ENCODE peak calls at places on chromosome 3, in four cellular contexts. X is left ventricle myocardium inferior, S is fibroblast of lung, O is AG04450. U is an unnamed sample.
A peak's percentile ranks its signal among the peaks of the same experiment; 100 is the strongest.

GRCh38 chr3:15099364-15100098 is 583 bp upstream of the RBSN start:
- DNase-seq in O (no peak), S (no peak), X (no peak), U (no peak)

GRCh38 chr3:11007534-11007933 is 15.0 kb downstream of the SLC6A1 start:
- DNase-seq in O (no peak), X (no peak), S (no peak), U (no peak)

GRCh38 chr3:119239421-119239820 is 1.3 kb downstream of the B4GALT4 start:
- DNase-seq in X (no peak), S (no peak), O (no peak), U (no peak)

GRCh38 chr3:142180761-142181362 is 31.5 kb upstream of the TFDP2 start:
- DNase-seq in O (no peak), S (peak; percentile 14), X (peak; percentile 26), U (peak; percentile 23)

GRCh38 chr3:53815651-53816050 is 30.6 kb downstream of the CHDH start:
- DNase-seq in S (no peak), X (no peak), O (no peak), U (no peak)

GRCh38 chr3:66017084-66017990 is 21.4 kb downstream of the MAGI1 start:
- DNase-seq in X (no peak), S (no peak), O (no peak), U (no peak)

GRCh38 chr3:40741729-40742128 is 217.0 kb downstream of the ZNF621 start:
- DNase-seq in X (no peak), S (peak; percentile 4), O (no peak), U (no peak)

GRCh38 chr3:110459021-110459420 is 612.6 kb upstream of the NECTIN3 start:
- DNase-seq in X (no peak), S (peak; percentile 5), O (no peak), U (no peak)

GRCh38 chr3:159711560-159712333 is 276.9 kb upstream of the IL12A start:
- DNase-seq in S (peak; percentile 93), O (peak; percentile 63), X (peak; percentile 22), U (peak; percentile 53)

GRCh38 chr3:178562869-178563232 is 26.6 kb downstream of the KCNMB2 start:
- DNase-seq in O (no peak), X (no peak), S (peak; percentile 7), U (no peak)

GRCh38 chr3:32818431-32819085 is 761 bp downstream of the TRIM71 start:
- DNase-seq in O (no peak), S (no peak), X (no peak), U (no peak)

GRCh38 chr3:13524979-13525669 is 23.8 kb upstream of the FBLN2 start:
- DNase-seq in O (no peak), X (peak; percentile 12), S (no peak), U (no peak)

GRCh38 chr3:196697270-196697669 is 14.8 kb downstream of the CEP19 start:
- DNase-seq in X (no peak), S (no peak), O (no peak), U (no peak)

GRCh38 chr3:175121225-175121624 is 262.1 kb downstream of the NAALADL2 start:
- DNase-seq in O (no peak), S (no peak), X (no peak), U (no peak)

DNA sequence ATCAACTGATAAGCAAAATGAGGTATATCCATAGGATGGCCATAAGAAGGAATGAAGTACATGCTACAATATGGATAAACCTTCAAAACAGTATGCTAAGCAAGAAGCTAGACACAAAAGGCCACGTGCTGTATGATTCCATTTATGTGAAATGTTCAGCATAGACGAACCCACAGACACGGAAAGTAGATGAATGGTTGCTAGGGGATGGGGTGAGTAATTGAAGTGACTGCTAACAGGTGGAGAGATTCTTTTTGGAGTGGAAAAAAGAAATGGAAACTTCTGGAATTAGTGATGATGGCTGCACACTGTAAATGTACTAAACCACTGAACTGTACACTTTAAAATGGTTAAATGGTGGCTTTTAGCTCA is 630 bp upstream of the EFCAB12 start:
- DNase-seq in O (no peak), X (no peak), S (peak; percentile 58), U (no peak)
- H3K4me3 ChIP-seq in O (no peak overlapping the region), X (peak overlapping the region; percentile 75), S (no peak overlapping the region), U (no peak overlapping the region)

GRCh38 chr3:154422694-154423093 is 7.3 kb downstream of the GPR149 start:
- DNase-seq in X (no peak), O (no peak), S (no peak), U (no peak)

GRCh38 chr3:154431043-154431442 is 1.1 kb upstream of the GPR149 start:
- DNase-seq in X (no peak), O (no peak), S (no peak), U (no peak)

GRCh38 chr3:154430014-154430413 is at the start of gene GPR149:
- DNase-seq in X (no peak), S (peak; percentile 9), O (no peak), U (no peak)

GRCh38 chr3:154427685-154428291 is 2.2 kb downstream of the GPR149 start:
- DNase-seq in O (no peak), S (no peak), X (no peak), U (peak; percentile 17)

DNA sequence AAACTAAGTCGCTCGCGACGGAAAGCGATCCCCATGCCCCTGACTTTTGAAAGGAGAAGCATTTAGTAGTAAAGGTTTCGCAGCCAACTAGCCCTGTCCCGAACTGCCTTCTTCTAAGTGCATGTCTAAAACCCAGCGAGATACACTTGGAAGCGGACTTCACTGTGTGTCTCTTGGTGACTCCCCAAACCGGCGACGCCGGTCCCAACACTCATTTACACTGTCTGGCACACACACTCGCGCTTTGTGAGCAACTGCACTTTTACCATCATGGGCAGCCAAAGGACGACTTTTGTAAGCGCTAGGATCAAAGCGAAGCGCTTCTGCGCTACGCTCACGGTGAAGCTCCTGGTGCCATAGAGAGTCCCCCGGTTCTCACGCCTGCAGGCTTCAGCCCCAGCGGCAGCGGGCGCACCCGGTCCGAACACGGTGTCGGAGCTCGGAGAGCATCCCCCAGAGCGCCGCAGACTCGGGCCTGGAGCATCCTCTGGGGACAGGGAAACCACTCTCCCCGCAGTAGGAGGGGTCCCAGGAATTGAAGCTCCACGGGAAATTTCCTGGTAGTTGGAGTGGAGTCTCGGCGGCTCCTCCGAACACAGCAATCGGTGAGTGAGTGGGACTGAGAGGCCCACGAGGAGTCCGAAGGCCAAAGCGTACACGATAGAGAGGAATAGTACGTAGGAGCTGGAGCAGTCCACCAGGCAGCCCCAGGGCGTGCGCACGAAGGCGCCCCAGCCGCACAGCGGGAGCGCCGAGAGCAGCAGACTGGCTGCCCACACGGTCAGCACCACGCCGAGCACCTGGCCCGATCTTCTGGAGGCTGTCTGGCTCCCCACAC is 1.4 kb downstream of the GPR149 start:
- DNase-seq in S (no peak), X (no peak), O (no peak), U (peak; percentile 12)
- H3K27me3 ChIP-seq in S (no peaks in the 10 kb centered on the region), X (peaks cover 47% of the 10 kb centered on the region), O (peaks cover 19% of the 10 kb centered on the region), U (no peaks in the 10 kb centered on the region)

GRCh38 chr3:64561503-64561810 is 126.3 kb downstream of the ADAMTS9 start:
- DNase-seq in S (no peak), O (no peak), X (no peak), U (peak; percentile 63)
- H3K4me3 ChIP-seq in S (peak overlapping the region; percentile 21), O (no peak overlapping the region), X (peak overlapping the region; percentile 29), U (no peak overlapping the region)

DNA sequence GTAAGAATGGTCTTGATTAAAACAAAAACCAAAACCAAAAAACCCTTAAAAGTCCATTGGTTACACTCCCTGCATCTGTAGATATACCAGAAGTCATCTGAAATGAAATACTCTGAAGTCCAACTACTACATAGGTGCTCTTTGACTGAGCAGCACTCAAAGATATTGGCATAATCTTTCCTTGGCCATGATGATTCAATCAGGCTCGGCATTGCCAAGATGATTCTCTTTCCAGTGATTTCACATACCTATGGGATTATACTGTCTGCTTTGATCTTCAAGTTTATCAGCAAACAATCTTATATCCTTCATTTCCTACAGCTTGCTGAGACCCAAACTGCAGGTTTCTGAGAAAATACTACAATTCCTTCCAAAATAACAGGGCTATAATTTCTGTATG is 35.9 kb upstream of the DIPK2A start:
- DNase-seq in S (no peak), O (no peak), X (no peak), U (no peak)
- H3K27me3 ChIP-seq in S (no peaks in the 10 kb centered on the region), O (no peaks in the 10 kb centered on the region), X (no peaks in the 10 kb centered on the region), U (no peaks in the 10 kb centered on the region)

GRCh38 chr3:114384558-114384903 is 90.7 kb downstream of the TIGIT start:
- DNase-seq in X (no peak), O (no peak), S (peak; percentile 26), U (no peak)
- H3K4me3 ChIP-seq in X (peak overlapping the region; percentile 60), O (peak overlapping the region; percentile 17), S (peak overlapping the region; percentile 44), U (peak overlapping the region; percentile 81)

GRCh38 chr3:46733026-46733800 is 15.5 kb upstream of the PRSS50 start:
- DNase-seq in O (no peak), S (no peak), X (no peak), U (no peak)
- H3K27me3 ChIP-seq in O (peaks cover 13% of the 10 kb centered on the region), S (no peaks in the 10 kb centered on the region), X (peaks cover 29% of the 10 kb centered on the region), U (no peaks in the 10 kb centered on the region)

DNA sequence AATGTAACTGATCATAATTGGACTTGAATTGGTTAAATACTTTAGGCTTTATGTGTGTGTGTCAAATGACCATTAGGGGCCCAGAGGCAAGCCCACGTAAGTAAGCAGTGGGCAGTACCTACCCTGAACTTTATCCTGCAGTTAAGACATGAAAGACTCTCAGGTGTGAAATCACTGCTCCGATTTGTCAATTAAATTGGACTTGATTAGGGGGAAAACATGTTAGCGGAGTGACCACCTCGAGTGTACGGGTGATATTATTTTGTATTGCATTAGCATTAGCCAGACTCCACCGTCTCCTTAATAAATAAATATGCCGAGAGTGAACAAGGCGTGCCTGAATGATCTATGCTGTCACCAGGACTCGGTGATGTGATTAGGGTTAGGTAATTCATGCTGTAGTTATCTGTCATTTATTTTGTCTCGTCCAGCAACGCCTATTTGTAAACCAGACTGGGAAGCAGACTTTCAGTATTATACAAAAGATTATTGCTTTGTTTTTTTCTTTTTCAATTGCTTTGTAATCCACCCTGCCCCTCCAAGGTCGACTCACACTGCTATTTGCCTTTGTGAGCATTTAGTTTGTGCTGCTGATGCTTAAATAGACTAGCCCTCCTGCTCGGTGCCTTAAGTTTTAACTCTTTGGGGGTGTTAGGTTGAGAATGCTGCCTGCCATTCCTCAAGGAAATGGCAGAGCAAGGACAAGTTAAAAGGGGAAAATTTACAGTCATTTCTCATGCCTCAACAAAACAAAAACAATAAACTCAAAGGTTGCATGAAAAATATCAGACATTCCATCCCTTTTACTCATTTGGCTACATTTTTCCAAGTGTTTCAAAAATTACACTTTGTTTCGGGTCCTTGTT is 1.8 kb downstream of the RBMS3 start:
- DNase-seq in S (peak; percentile 82), X (no peak), O (no peak), U (no peak)
- H3K4me3 ChIP-seq in S (peak overlapping the region; percentile 84), X (peak overlapping the region; percentile 80), O (peak overlapping the region; percentile 81), U (peak overlapping the region; percentile 99)

DNA sequence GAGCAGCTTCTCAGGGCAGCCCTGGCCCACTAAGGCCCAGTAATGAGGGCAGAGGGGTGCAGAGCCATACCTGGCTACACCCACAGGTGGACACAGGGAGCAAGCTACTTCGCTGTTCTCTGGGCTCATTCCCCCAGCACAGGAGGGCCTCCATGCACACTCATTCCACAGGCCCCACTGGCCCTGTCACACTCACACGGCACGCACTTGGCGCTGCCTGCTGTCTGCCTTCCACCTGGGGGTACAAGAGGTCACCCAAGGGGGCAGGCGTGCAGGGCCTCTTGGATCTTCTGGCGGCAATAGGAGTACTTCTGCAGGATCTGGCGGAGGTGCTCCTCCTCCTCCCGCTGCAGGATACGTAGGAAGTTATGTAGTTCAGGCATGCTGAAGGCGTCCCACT is 2.3 kb upstream of the TUSC2 start:
- DNase-seq in S (no peak), X (no peak), O (no peak), U (peak; percentile 13)
- H3K27me3 ChIP-seq in S (no peaks in the 10 kb centered on the region), X (no peaks in the 10 kb centered on the region), O (no peaks in the 10 kb centered on the region), U (no peaks in the 10 kb centered on the region)